ENCODE peak calls at places on chromosomes 1 and 21, in four cellular contexts. W, T, E and X are unnamed samples.
A peak's percentile ranks its signal among the peaks of the same experiment; 100 is the strongest.

GRCh38 chr1:67213164-67213563 is 46.9 kb downstream of the IL23R start:
- DNase-seq in W (no peak), T (peak; percentile 47), E (peak; percentile 36), X (peak; percentile 17)

GRCh38 chr1:7533006-7533405 is 238.1 kb upstream of the VAMP3 start:
- DNase-seq in W (no peak), T (no peak), E (no peak), X (no peak)

GRCh38 chr1:196538473-196538872 is 69.8 kb downstream of the KCNT2 start:
- DNase-seq in W (no peak), T (peak; percentile 40), E (no peak), X (peak; percentile 22)

GRCh38 chr21:42403611-42404231 is at the start of gene UBASH3A:
- DNase-seq in W (no peak), T (peak; percentile 82), E (no peak), X (no peak)

GRCh38 chr1:159800177-159800935 is 1.8 kb upstream of the FCRL6 start:
- DNase-seq in W (peak; percentile 39), T (no peak), E (no peak), X (no peak)

GRCh38 chr1:212915245-212916091 is 34.9 kb upstream of the VASH2 start:
- DNase-seq in W (no peak), T (peak; percentile 62), E (peak; percentile 50), X (peak; percentile 36)

GRCh38 chr1:204479387-204480136 is 15.0 kb downstream of the PIK3C2B start:
- DNase-seq in W (no peak), T (no peak), E (no peak), X (no peak)

GRCh38 chr1:10793129-10793651 is 3.3 kb downstream of the CASZ1 start:
- DNase-seq in W (no peak), T (no peak), E (no peak), X (no peak)

GRCh38 chr21:32186843-32187242 is 92.0 kb downstream of the MIS18A start:
- DNase-seq in W (no peak), T (no peak), E (no peak), X (no peak)

GRCh38 chr1:4375812-4376211 is 278.6 kb upstream of the AJAP1 start:
- DNase-seq in W (no peak), T (no peak), E (no peak), X (no peak)

GRCh38 chr1:182888736-182889531 is 49.8 kb downstream of the DHX9 start:
- DNase-seq in W (no peak), T (peak; percentile 20), E (no peak), X (no peak)

GRCh38 chr1:82534996-82535395 is 734.3 kb downstream of the ADGRL2 start:
- DNase-seq in W (no peak), T (no peak), E (no peak), X (no peak)
- TF ChIP-seq USF2 in W (no peak), T (no peak), E (no peak), X (no peak)

DNA sequence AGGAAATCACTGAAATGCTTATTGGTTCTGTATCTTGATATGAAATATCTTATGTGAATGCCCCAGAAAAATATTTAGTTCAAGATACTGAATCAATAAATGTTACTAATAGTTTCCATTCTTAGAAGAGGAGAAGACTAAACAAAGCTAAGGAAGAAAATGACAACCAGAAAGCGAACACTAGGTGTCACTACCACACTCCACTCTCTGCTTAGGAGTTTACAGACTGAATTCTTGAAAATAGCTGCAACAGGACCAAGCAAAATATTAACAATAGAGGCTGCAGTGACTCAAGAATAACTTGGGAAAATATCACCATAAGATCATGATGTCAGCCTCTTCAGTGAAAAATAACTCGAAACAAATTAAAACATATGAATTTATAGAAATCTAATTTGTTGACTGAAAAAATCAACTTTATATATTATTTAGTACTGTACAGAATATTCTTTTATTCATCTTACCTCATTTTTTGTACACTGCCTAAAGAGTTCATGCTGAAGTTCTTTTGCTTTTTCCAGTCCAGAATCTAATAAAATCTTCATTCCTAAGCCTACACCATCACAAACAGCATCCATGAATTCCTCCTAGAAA is 61.6 kb downstream of the KIF14 start:
- DNase-seq in W (no peak), T (peak; percentile 57), E (peak; percentile 29), X (no peak)
- TF ChIP-seq CREM in W (no peak), T (no peak), E (no peak), X (no peak)

GRCh38 chr1:243850013-243850367 is at the start of gene AKT3:
- DNase-seq in W (no peak), T (no peak), E (no peak), X (peak; percentile 81)
- TF ChIP-seq CREB1 in W (no peak), T (no peak), E (no peak), X (no peak)

GRCh38 chr1:210447456-210448057 is 118.9 kb downstream of the HHAT start:
- DNase-seq in W (no peak), T (no peak), E (no peak), X (no peak)

GRCh38 chr1:210445931-210446330 is 117.2 kb downstream of the HHAT start:
- DNase-seq in W (no peak), T (no peak), E (no peak), X (no peak)

GRCh38 chr1:210445485-210445884 is 116.8 kb downstream of the HHAT start:
- DNase-seq in W (no peak), T (no peak), E (no peak), X (no peak)

GRCh38 chr1:210448293-210448892 is 119.7 kb downstream of the HHAT start:
- DNase-seq in W (no peak), T (peak; percentile 44), E (peak; percentile 14), X (no peak)

GRCh38 chr1:210446479-210446878 is 117.8 kb downstream of the HHAT start:
- DNase-seq in W (no peak), T (no peak), E (no peak), X (no peak)
- TF ChIP-seq USF2 in W (no peak), T (no peak), E (peak; percentile 28), X (no peak)

DNA sequence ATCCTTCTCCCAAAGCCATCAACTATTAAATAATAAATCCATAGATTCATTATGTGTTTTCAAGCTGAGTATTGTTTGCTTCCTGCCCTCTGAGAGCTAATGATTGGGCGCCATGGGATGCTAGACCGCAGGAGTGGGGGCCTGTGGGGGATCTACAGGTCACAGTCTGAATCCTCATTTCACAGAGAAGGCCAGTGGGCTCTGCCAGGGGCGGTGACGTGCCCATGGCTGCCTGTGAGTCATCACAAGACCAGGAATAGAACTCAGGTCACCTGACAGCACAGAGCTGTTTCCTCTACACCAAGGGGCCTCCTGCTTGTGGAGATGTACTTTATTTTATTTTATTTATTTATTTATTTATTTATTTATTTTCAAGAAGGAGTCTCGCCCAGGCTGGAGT is 15.0 kb downstream of the IL6R start:
- DNase-seq in W (no peak), T (no peak), E (peak; percentile 73), X (no peak)
- TF ChIP-seq CREM in W (peak; percentile 78), T (no peak), E (no peak), X (no peak)